ENCODE peak calls at places on chromosomes 12 and 14, in five cellular contexts. P is mesenchymal stem cell, S is PC-9, L is fibroblast of lung, Z is aorta. M is an unnamed sample.

GRCh38 chr14:103551338-103551762 is 11.1 kb downstream of the BAG5 start:
- DNase-seq in P (no peak), L (no peak), S (no peak), Z (peak), M (no peak)

GRCh38 chr12:9910716-9911421 is 21.3 kb downstream of the CLEC2A start:
- DNase-seq in P (peak), S (no peak), L (no peak), Z (no peak), M (no peak)

GRCh38 chr14:72615511-72616121 is 278.3 kb downstream of the DPF3 start:
- DNase-seq in P (peak), L (peak), Z (no peak), S (no peak), M (no peak)

GRCh38 chr12:47080725-47081502 is 1.2 kb upstream of the AMIGO2 start:
- DNase-seq in S (peak), P (peak), Z (peak), L (peak), M (peak)

GRCh38 chr12:82593901-82594396 is 92.8 kb upstream of the TMTC2 start:
- DNase-seq in Z (no peak), P (no peak), S (no peak), L (no peak), M (no peak)

GRCh38 chr12:1319215-1319614 is 275.2 kb downstream of the FBXL14 start:
- DNase-seq in P (peak), S (no peak), L (peak), Z (no peak), M (no peak)

GRCh38 chr12:28051516-28052456 is 79.3 kb upstream of the PTHLH start:
- DNase-seq in L (peak), S (no peak), Z (no peak), P (no peak), M (no peak)

GRCh38 chr12:62194616-62195015 is 65.6 kb upstream of the USP15 start:
- DNase-seq in Z (no peak), S (no peak), P (no peak), L (peak), M (no peak)

GRCh38 chr12:116784238-116784612 is 46.1 kb downstream of the RNFT2 start:
- DNase-seq in Z (no peak), P (no peak), S (no peak), L (no peak), M (peak)

GRCh38 chr12:94148841-94149780 is 734 bp downstream of the PLXNC1 start:
- DNase-seq in S (no peak), Z (peak), L (peak), P (peak), M (peak)

M was measured in NB4.